ENCODE peak calls at places on chromosomes 5 and 9, in nine cellular contexts. I is cardiac muscle cell; Z is SJSA1; J is tibial nerve; G is CD4-positive, alpha-beta T cell; A is upper lobe of right lung; H is CD8-positive, alpha-beta memory T cell; K is stomach; N is sigmoid colon. D is an unnamed sample.

GRCh38 chr5:124908603-124909451 is 162.4 kb upstream of the ZNF608 start:
- DNase-seq in I (peak; percentile 69), Z (no peak), J (no peak), G (no peak), A (no peak), H (no peak), K (peak; percentile 52), N (no peak), D (no peak)

GRCh38 chr5:157912621-157913325 is 53.8 kb upstream of the CLINT1 start:
- DNase-seq in I (no peak), Z (no peak), J (no peak), G (no peak), A (no peak), H (no peak), K (peak; percentile 76), N (no peak), D (no peak)

GRCh38 chr9:88387035-88387732 is 1.1 kb upstream of the SPIN1 start:
- DNase-seq in I (peak; percentile 38), Z (peak; percentile 45), J (peak; percentile 42), G (no peak), A (peak; percentile 77), H (peak; percentile 3), K (peak; percentile 34), N (peak; percentile 69), D (peak; percentile 66)

GRCh38 chr9:93127395-93127911 is 6.6 kb downstream of the NINJ1 start:
- DNase-seq in I (no peak), Z (no peak), J (no peak), G (no peak), A (peak; percentile 83), H (no peak), K (no peak), N (peak; percentile 72), D (no peak)

GRCh38 chr5:37637165-37637845 is 202.5 kb downstream of the GDNF start:
- DNase-seq in I (no peak), Z (no peak), J (no peak), G (no peak), A (no peak), H (no peak), K (no peak), N (no peak), D (no peak)

GRCh38 chr5:42715791-42716190 is 40.8 kb upstream of the CCDC152 start:
- DNase-seq in I (no peak), Z (no peak), J (no peak), G (no peak), A (no peak), H (no peak), K (no peak), N (no peak), D (no peak)

GRCh38 chr9:93254806-93255519 is 71.0 kb downstream of the WNK2 start:
- DNase-seq in I (no peak), Z (no peak), J (no peak), G (no peak), A (peak; percentile 42), H (no peak), K (peak; percentile 18), N (peak; percentile 58), D (peak; percentile 45)

GRCh38 chr9:445033-445432 is 230.4 kb downstream of the DOCK8 start:
- DNase-seq in I (peak; percentile 50), Z (no peak), J (no peak), G (no peak), A (no peak), H (no peak), K (peak; percentile 60), N (peak; percentile 66), D (no peak)

GRCh38 chr5:18010053-18010452 is 375.8 kb downstream of the TAF11L14 start:
- DNase-seq in I (no peak), Z (no peak), J (no peak), G (no peak), A (no peak), H (no peak), K (no peak), N (no peak), D (no peak)

GRCh38 chr9:86562691-86563090 is 208.5 kb upstream of the TUT7 start:
- DNase-seq in I (no peak), Z (no peak), J (no peak), G (no peak), A (no peak), H (no peak), K (no peak), N (no peak), D (no peak)

GRCh38 chr9:132937463-132937901 is 6.9 kb downstream of the TSC1 start:
- DNase-seq in I (no peak), Z (peak; percentile 69), J (no peak), G (no peak), A (no peak), H (no peak), K (no peak), N (no peak), D (no peak)

GRCh38 chr5:87029951-87030350 is 237.7 kb upstream of the RASA1 start:
- DNase-seq in I (peak; percentile 4), Z (no peak), J (no peak), G (no peak), A (no peak), H (no peak), K (no peak), N (no peak), D (no peak)

GRCh38 chr9:15249042-15249818 is 57.8 kb downstream of the TTC39B start:
- DNase-seq in I (peak; percentile 2), Z (no peak), J (no peak), G (no peak), A (no peak), H (no peak), K (no peak), N (no peak), D (no peak)

GRCh38 chr9:77830618-77831285 is 182.6 kb upstream of the GNA14 start:
- DNase-seq in I (no peak), Z (no peak), J (no peak), G (no peak), A (no peak), H (no peak), K (no peak), N (no peak), D (no peak)

GRCh38 chr9:108087781-108088180 is 598.2 kb upstream of the KLF4 start:
- DNase-seq in I (no peak), Z (no peak), J (peak; percentile 22), G (no peak), A (no peak), H (no peak), K (no peak), N (peak; percentile 65), D (no peak)
- H3K27ac ChIP-seq in I (no peak overlapping the region), Z (no peak overlapping the region), J (no peak overlapping the region), G (no peak overlapping the region), A (no peak overlapping the region), H (no peak overlapping the region), K (no peak overlapping the region), N (no peak overlapping the region), D (no peak overlapping the region)

GRCh38 chr5:31427013-31427783 is 104.7 kb downstream of the DROSHA start:
- DNase-seq in I (no peak), Z (no peak), J (no peak), G (no peak), A (no peak), H (no peak), K (no peak), N (no peak), D (no peak)
- H3K27ac ChIP-seq in I (no peak overlapping the region), Z (no peak overlapping the region), J (no peak overlapping the region), G (no peak overlapping the region), A (no peak overlapping the region), H (no peak overlapping the region), K (no peak overlapping the region), N (no peak overlapping the region), D (no peak overlapping the region)

GRCh38 chr9:135275163-135275925 is 187.9 kb downstream of the OLFM1 start:
- DNase-seq in I (no peak), Z (no peak), J (no peak), G (no peak), A (peak; percentile 81), H (no peak), K (peak; percentile 88), N (no peak), D (peak; percentile 14)
- H3K27ac ChIP-seq in I (no peak overlapping the region), Z (no peak overlapping the region), J (no peak overlapping the region), G (no peak overlapping the region), A (no peak overlapping the region), H (no peak overlapping the region), K (peak overlapping the region; percentile 69), N (no peak overlapping the region), D (no peak overlapping the region)

DNA sequence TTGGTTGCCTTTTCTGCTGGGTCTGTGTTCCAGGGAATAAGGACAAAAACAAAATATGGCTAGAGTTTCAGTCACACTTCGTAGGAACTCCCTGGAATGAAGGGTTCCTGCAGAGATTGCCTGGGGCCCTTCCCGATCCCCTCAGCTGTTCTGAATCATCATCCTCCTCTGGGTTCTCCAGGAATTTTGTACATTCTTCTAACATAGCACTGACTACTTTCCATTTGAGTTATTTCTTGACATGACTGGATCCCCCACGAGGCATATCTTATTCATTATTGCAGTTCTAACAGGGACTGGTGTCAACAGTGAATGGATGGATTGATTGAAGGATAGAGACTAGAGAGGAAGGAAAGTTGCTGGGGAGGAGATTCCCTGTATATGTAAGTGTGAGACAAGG is 49.2 kb upstream of the TNC start:
- DNase-seq in I (no peak), Z (peak; percentile 76), J (no peak), G (no peak), A (no peak), H (no peak), K (no peak), N (no peak), D (no peak)
- H3K27ac ChIP-seq in I (no peak overlapping the region), Z (peak overlapping the region; percentile 69), J (no peak overlapping the region), G (no peak overlapping the region), A (no peak overlapping the region), H (no peak overlapping the region), K (no peak overlapping the region), N (no peak overlapping the region), D (no peak overlapping the region)

DNA sequence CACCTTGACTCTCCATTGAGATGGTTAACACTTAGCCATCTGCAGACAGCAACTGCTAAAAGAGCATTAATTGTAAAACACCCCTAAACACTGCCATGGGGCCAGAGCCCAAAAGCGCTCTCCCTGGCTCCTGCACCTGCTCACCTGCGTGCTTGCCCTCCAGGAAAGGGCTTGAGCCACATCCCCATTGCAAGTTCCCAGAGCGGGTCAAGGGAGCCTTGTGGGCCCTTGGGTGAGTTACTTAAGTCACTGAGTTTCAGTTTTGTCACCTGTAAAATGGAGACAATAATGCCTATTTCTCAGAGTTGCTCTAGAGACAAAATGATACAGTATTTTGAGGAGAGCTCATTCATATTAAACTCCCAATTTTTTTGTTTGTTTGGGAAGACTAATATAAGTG is 967.8 kb downstream of the PTPRD start:
- DNase-seq in I (no peak), Z (no peak), J (no peak), G (no peak), A (no peak), H (no peak), K (no peak), N (no peak), D (no peak)
- H3K27ac ChIP-seq in I (no peak overlapping the region), Z (no peak overlapping the region), J (no peak overlapping the region), G (no peak overlapping the region), A (no peak overlapping the region), H (no peak overlapping the region), K (no peak overlapping the region), N (no peak overlapping the region), D (no peak overlapping the region)

GRCh38 chr9:121738391-121738790 is 87.0 kb downstream of the DAB2IP start:
- DNase-seq in I (no peak), Z (no peak), J (no peak), G (no peak), A (no peak), H (no peak), K (no peak), N (no peak), D (no peak)
- H3K27ac ChIP-seq in I (no peak overlapping the region), Z (no peak overlapping the region), J (peak overlapping the region; percentile 99), G (no peak overlapping the region), A (peak overlapping the region; percentile 93), H (no peak overlapping the region), K (peak overlapping the region; percentile 94), N (peak overlapping the region; percentile 91), D (no peak overlapping the region)

GRCh38 chr9:136982232-136983051 is at the start of gene LCNL1:
- DNase-seq in I (no peak), Z (no peak), J (no peak), G (no peak), A (no peak), H (no peak), K (no peak), N (no peak), D (peak; percentile 81)
- H3K27ac ChIP-seq in I (peak within 1 kb of the TSS; percentile 45), Z (peak within 1 kb of the TSS; percentile 33), J (no peak within 1 kb of the TSS), G (no peak within 1 kb of the TSS), A (peak within 1 kb of the TSS; percentile 63), H (no peak within 1 kb of the TSS), K (no peak within 1 kb of the TSS), N (no peak within 1 kb of the TSS), D (peak within 1 kb of the TSS; percentile 84)

D was measured in caudate nucleus.